ENCODE peak calls at places on chromosomes 6 and 20, in four cellular contexts. One of them, this sample, is unnamed.

GRCh38 chr20:26216025-26216424 is 519.4 kb upstream of the ZNF337 start:
- DNase-seq in GM13976: no peak
- DNase-seq in stimulated activated CD4-positive, alpha-beta T cell treated with anti-CD3 and anti-CD28 coated beads, Interleukin-12 subunit alpha, Interleukin-12 subunit beta, amount 100 ng/mL, for 48 hours: no peak
- DNase-seq in bronchial epithelial cell: peak
- DNase-seq in this sample: no peak

GRCh38 chr6:47852727-47853126 is 70.9 kb downstream of the OPN5 start:
- DNase-seq in GM13976: no peak
- DNase-seq in stimulated activated CD4-positive, alpha-beta T cell treated with anti-CD3 and anti-CD28 coated beads, Interleukin-12 subunit alpha, Interleukin-12 subunit beta, amount 100 ng/mL, for 48 hours: no peak
- DNase-seq in bronchial epithelial cell: peak
- DNase-seq in this sample: no peak

GRCh38 chr20:20557406-20557805 is 155.0 kb downstream of the RALGAPA2 start:
- DNase-seq in GM13976: no peak
- DNase-seq in stimulated activated CD4-positive, alpha-beta T cell treated with anti-CD3 and anti-CD28 coated beads, Interleukin-12 subunit alpha, Interleukin-12 subunit beta, amount 100 ng/mL, for 48 hours: no peak
- DNase-seq in bronchial epithelial cell: no peak
- DNase-seq in this sample: no peak

GRCh38 chr6:10643214-10643641 is 51.2 kb downstream of the C6orf52 start:
- DNase-seq in GM13976: peak
- DNase-seq in stimulated activated CD4-positive, alpha-beta T cell treated with anti-CD3 and anti-CD28 coated beads, Interleukin-12 subunit alpha, Interleukin-12 subunit beta, amount 100 ng/mL, for 48 hours: no peak
- DNase-seq in bronchial epithelial cell: no peak
- DNase-seq in this sample: no peak

GRCh38 chr20:21398505-21399057 is 1.3 kb upstream of the NKX2-4 start:
- DNase-seq in GM13976: no peak
- DNase-seq in stimulated activated CD4-positive, alpha-beta T cell treated with anti-CD3 and anti-CD28 coated beads, Interleukin-12 subunit alpha, Interleukin-12 subunit beta, amount 100 ng/mL, for 48 hours: no peak
- DNase-seq in bronchial epithelial cell: no peak
- DNase-seq in this sample: no peak

GRCh38 chr6:89611666-89612065 is 26.9 kb downstream of the LYRM2 start:
- DNase-seq in GM13976: no peak
- DNase-seq in stimulated activated CD4-positive, alpha-beta T cell treated with anti-CD3 and anti-CD28 coated beads, Interleukin-12 subunit alpha, Interleukin-12 subunit beta, amount 100 ng/mL, for 48 hours: no peak
- DNase-seq in bronchial epithelial cell: peak
- DNase-seq in this sample: no peak

GRCh38 chr6:132489376-132489775 is 23.5 kb downstream of the STX7 start:
- DNase-seq in GM13976: no peak
- DNase-seq in stimulated activated CD4-positive, alpha-beta T cell treated with anti-CD3 and anti-CD28 coated beads, Interleukin-12 subunit alpha, Interleukin-12 subunit beta, amount 100 ng/mL, for 48 hours: no peak
- DNase-seq in bronchial epithelial cell: no peak
- DNase-seq in this sample: no peak

GRCh38 chr6:159169557-159170332 is 545 bp downstream of the FNDC1 start:
- DNase-seq in GM13976: peak
- DNase-seq in stimulated activated CD4-positive, alpha-beta T cell treated with anti-CD3 and anti-CD28 coated beads, Interleukin-12 subunit alpha, Interleukin-12 subunit beta, amount 100 ng/mL, for 48 hours: peak
- DNase-seq in bronchial epithelial cell: peak
- DNase-seq in this sample: no peak

GRCh38 chr6:3808759-3809514 is 40.2 kb upstream of the FAM50B start:
- DNase-seq in GM13976: no peak
- DNase-seq in stimulated activated CD4-positive, alpha-beta T cell treated with anti-CD3 and anti-CD28 coated beads, Interleukin-12 subunit alpha, Interleukin-12 subunit beta, amount 100 ng/mL, for 48 hours: no peak
- DNase-seq in bronchial epithelial cell: peak
- DNase-seq in this sample: peak

GRCh38 chr20:48827880-48828733 is at the start of gene PREX1:
- DNase-seq in GM13976: peak
- DNase-seq in stimulated activated CD4-positive, alpha-beta T cell treated with anti-CD3 and anti-CD28 coated beads, Interleukin-12 subunit alpha, Interleukin-12 subunit beta, amount 100 ng/mL, for 48 hours: peak
- DNase-seq in bronchial epithelial cell: no peak
- DNase-seq in this sample: no peak

GRCh38 chr20:62350098-62350628 is 16.9 kb downstream of the LAMA5 start:
- DNase-seq in GM13976: no peak
- DNase-seq in stimulated activated CD4-positive, alpha-beta T cell treated with anti-CD3 and anti-CD28 coated beads, Interleukin-12 subunit alpha, Interleukin-12 subunit beta, amount 100 ng/mL, for 48 hours: no peak
- DNase-seq in bronchial epithelial cell: peak
- DNase-seq in this sample: no peak

GRCh38 chr6:89313006-89313405 is 2.1 kb downstream of the GABRR2 start:
- DNase-seq in GM13976: no peak
- DNase-seq in stimulated activated CD4-positive, alpha-beta T cell treated with anti-CD3 and anti-CD28 coated beads, Interleukin-12 subunit alpha, Interleukin-12 subunit beta, amount 100 ng/mL, for 48 hours: no peak
- DNase-seq in bronchial epithelial cell: peak
- DNase-seq in this sample: no peak

GRCh38 chr6:3739311-3739897 is 12.1 kb downstream of the PXDC1 start:
- DNase-seq in GM13976: no peak
- DNase-seq in stimulated activated CD4-positive, alpha-beta T cell treated with anti-CD3 and anti-CD28 coated beads, Interleukin-12 subunit alpha, Interleukin-12 subunit beta, amount 100 ng/mL, for 48 hours: no peak
- DNase-seq in bronchial epithelial cell: no peak
- DNase-seq in this sample: no peak

GRCh38 chr6:137044366-137045220 is at the start of gene IL20RA:
- DNase-seq in GM13976: peak
- DNase-seq in stimulated activated CD4-positive, alpha-beta T cell treated with anti-CD3 and anti-CD28 coated beads, Interleukin-12 subunit alpha, Interleukin-12 subunit beta, amount 100 ng/mL, for 48 hours: no peak
- DNase-seq in bronchial epithelial cell: peak
- DNase-seq in this sample: no peak

GRCh38 chr20:51732454-51732791 is 35.8 kb downstream of the ATP9A start:
- DNase-seq in GM13976: no peak
- DNase-seq in stimulated activated CD4-positive, alpha-beta T cell treated with anti-CD3 and anti-CD28 coated beads, Interleukin-12 subunit alpha, Interleukin-12 subunit beta, amount 100 ng/mL, for 48 hours: peak
- DNase-seq in bronchial epithelial cell: no peak
- DNase-seq in this sample: no peak

This sample was measured in HepG2.